ENCODE peak calls at places on chromosomes 3 and 15, in five cellular contexts. B is substantia nigra; C is HCT116; P is fibroblast of pulmonary artery; H is activated naive CD4-positive, alpha-beta T cell treated with anti-CD3 and anti-CD28 coated beads for 36 hours. J is an unnamed sample.

GRCh38 chr3:623914-624545 is 427.5 kb downstream of the CHL1 start:
- DNase-seq in C (no peak), B (no peak), H (no peak), P (no peak), J (no peak)

GRCh38 chr3:61451841-61452240 is 109.5 kb upstream of the PTPRG start:
- DNase-seq in P (no peak), H (no peak), C (no peak), B (no peak), J (no peak)

GRCh38 chr15:38883987-38884386 is 319.4 kb upstream of the RASGRP1 start:
- DNase-seq in B (no peak), H (no peak), C (no peak), P (peak), J (no peak)

GRCh38 chr3:188929138-188929537 is 242.6 kb upstream of the TPRG1 start:
- DNase-seq in C (no peak), H (no peak), P (no peak), B (no peak), J (no peak)

GRCh38 chr3:65960087-65960486 is 78.6 kb downstream of the MAGI1 start:
- DNase-seq in B (no peak), H (no peak), C (no peak), P (peak), J (no peak)

GRCh38 chr15:25054943-25055342 is 100.2 kb downstream of the SNRPN start:
- DNase-seq in C (no peak), B (no peak), H (no peak), P (no peak), J (no peak)

GRCh38 chr3:111768571-111769100 is 90.4 kb upstream of the PHLDB2 start:
- DNase-seq in C (peak), P (peak), B (no peak), H (no peak), J (no peak)

GRCh38 chr3:31762016-31762764 is 218.9 kb downstream of the OSBPL10 start:
- DNase-seq in H (no peak), C (no peak), P (no peak), B (no peak), J (no peak)

GRCh38 chr3:32083901-32084300 is 22.5 kb upstream of the GPD1L start:
- DNase-seq in B (no peak), H (no peak), P (no peak), C (no peak), J (no peak)

GRCh38 chr3:135965506-135966348 is at the start of gene PPP2R3A:
- DNase-seq in B (peak), H (peak), C (peak), P (peak), J (peak)

GRCh38 chr15:98620020-98620419 is 28.3 kb upstream of the IGF1R start:
- DNase-seq in H (no peak), P (no peak), B (no peak), C (no peak), J (no peak)

GRCh38 chr3:11126653-11127052 is 27.6 kb upstream of the HRH1 start:
- DNase-seq in P (no peak), B (no peak), H (no peak), C (no peak), J (no peak)

GRCh38 chr3:64400706-64401105 is 175.4 kb upstream of the PRICKLE2 start:
- DNase-seq in H (no peak), B (no peak), C (no peak), P (no peak), J (no peak)

GRCh38 chr15:59332009-59332408 is 40.7 kb downstream of the MYO1E start:
- DNase-seq in P (no peak), C (no peak), B (no peak), H (no peak), J (no peak)

GRCh38 chr3:13689373-13690265 is 140.7 kb downstream of the FBLN2 start:
- DNase-seq in C (no peak), P (no peak), B (no peak), H (no peak), J (no peak)

GRCh38 chr15:31440754-31441298 is 114.2 kb downstream of the KLF13 start:
- DNase-seq in P (peak), C (no peak), B (peak), H (peak), J (peak)

GRCh38 chr3:192825657-192826200 is 91.9 kb downstream of the MB21D2 start:
- DNase-seq in H (no peak), P (peak), C (no peak), B (no peak), J (no peak)

GRCh38 chr15:36106640-36107335 is 472.6 kb upstream of the CDIN1 start:
- DNase-seq in P (peak), C (no peak), H (no peak), B (no peak), J (no peak)

GRCh38 chr15:89177633-89178306 is 43.6 kb downstream of the RLBP1 start:
- DNase-seq in P (peak), H (peak), C (peak), B (peak), J (peak)

GRCh38 chr15:37034835-37035234 is 65.5 kb downstream of the MEIS2 start:
- DNase-seq in C (no peak), B (no peak), H (no peak), P (no peak), J (no peak)

GRCh38 chr15:59746777-59747176 is 57.7 kb upstream of the BNIP2 start:
- DNase-seq in P (no peak), C (no peak), H (no peak), B (no peak), J (no peak)

GRCh38 chr3:179027326-179027900 is 44.2 kb downstream of the ZMAT3 start:
- DNase-seq in H (peak), B (no peak), C (no peak), P (peak), J (no peak)

GRCh38 chr3:96994995-96995394 is 180.6 kb downstream of the EPHA6 start:
- DNase-seq in C (no peak), P (no peak), B (no peak), H (no peak), J (no peak)

GRCh38 chr3:144361002-144361401 is 389.4 kb downstream of the DIPK2A start:
- DNase-seq in B (no peak), H (no peak), C (no peak), P (no peak), J (no peak)

J was measured in globus pallidus.